ENCODE peak calls at places on chromosomes 4 and X, in nine cellular contexts. L is MV-4-11; C is mesendoderm; D is mesothelial cell of epicardium; X is stimulated activated CD4-positive, alpha-beta T cell treated with anti-CD3 and anti-CD28 coated beads, Interleukin-12 subunit alpha, Interleukin-12 subunit beta, amount 100 ng/mL, for 24 hours; S is GOT3; H is GF-D8; I is cardiac muscle cell; M is mucosa of descending colon. B is an unnamed sample.

GRCh38 chr4:139036885-139037284 is 21.3 kb downstream of the NOCT start:
- DNase-seq in X (no peak), M (no peak), S (no peak), C (no peak), H (no peak), I (no peak), D (no peak), L (no peak), B (no peak)

GRCh38 chr4:42280327-42281095 is 116.8 kb upstream of the SHISA3 start:
- DNase-seq in I (peak), M (no peak), S (no peak), D (no peak), X (peak), C (peak), L (peak), H (peak), B (peak)

GRCh38 chr4:89752932-89753598 is 83.9 kb downstream of the SNCA start:
- DNase-seq in C (peak), S (peak), L (no peak), X (no peak), H (no peak), I (no peak), M (no peak), D (no peak), B (no peak)

GRCh38 chr4:86338521-86338920 is 21.3 kb downstream of the MAPK10 start:
- DNase-seq in M (no peak), L (no peak), D (no peak), S (no peak), C (no peak), X (no peak), I (no peak), H (no peak), B (no peak)

GRCh38 chrX:118761950-118762725 is 34.7 kb downstream of the IL13RA1 start:
- DNase-seq in I (no peak), S (no peak), D (no peak), C (no peak), L (no peak), H (no peak), M (no peak), X (no peak), B (peak)

GRCh38 chr4:112231779-112232713 is at the start of gene AP1AR:
- DNase-seq in H (peak), I (peak), S (peak), L (peak), X (peak), D (peak), M (peak), C (peak), B (peak)

GRCh38 chrX:154365997-154366665 is 8.3 kb downstream of the FLNA start:
- DNase-seq in D (no peak), L (no peak), C (no peak), M (no peak), I (no peak), H (no peak), S (no peak), X (no peak), B (no peak)

GRCh38 chrX:101230636-101231035 is 11.1 kb downstream of the DRP2 start:
- DNase-seq in S (no peak), I (no peak), X (no peak), M (no peak), H (no peak), C (no peak), L (no peak), D (no peak), B (no peak)

GRCh38 chr4:2254665-2255500 is 7.0 kb downstream of the MXD4 start:
- DNase-seq in D (peak), M (peak), H (no peak), L (no peak), S (no peak), C (no peak), I (no peak), X (no peak), B (no peak)

GRCh38 chrX:156004256-156004655 is 6.8 kb downstream of the IL9R start:
- DNase-seq in H (no peak), M (no peak), I (no peak), S (no peak), D (no peak), X (no peak), L (no peak), C (no peak), B (no peak)

GRCh38 chr4:174086829-174087799 is 196.4 kb downstream of the FBXO8 start:
- DNase-seq in C (no peak), H (no peak), M (no peak), L (no peak), I (no peak), X (no peak), S (no peak), D (no peak), B (no peak)

GRCh38 chrX:139559383-139560042 is 29.0 kb downstream of the F9 start:
- DNase-seq in H (peak), C (peak), M (no peak), S (no peak), X (no peak), D (no peak), I (peak), L (peak), B (no peak)

GRCh38 chrX:114924846-114925245 is 92.6 kb downstream of the IL13RA2 start:
- DNase-seq in S (no peak), I (peak), C (peak), X (no peak), L (no peak), M (no peak), D (no peak), H (no peak), B (no peak)

GRCh38 chr4:184617611-184618196 is 31.5 kb downstream of the CASP3 start:
- DNase-seq in D (no peak), C (peak), M (no peak), S (no peak), H (no peak), X (no peak), L (no peak), I (no peak), B (no peak)

GRCh38 chrX:9352683-9353430 is 112.0 kb upstream of the TBL1X start:
- DNase-seq in M (no peak), X (no peak), C (no peak), D (no peak), S (peak), I (no peak), H (peak), L (peak), B (no peak)

GRCh38 chr4:26161030-26161824 is 159.6 kb upstream of the RBPJ start:
- DNase-seq in S (no peak), I (no peak), L (peak), X (no peak), C (peak), M (no peak), H (no peak), D (no peak), B (no peak)

GRCh38 chr4:24690436-24690835 is 104.9 kb upstream of the SOD3 start:
- DNase-seq in X (no peak), H (no peak), L (peak), S (no peak), I (no peak), C (peak), M (no peak), D (no peak), B (no peak)

GRCh38 chr4:169249214-169249973 is 21.4 kb downstream of the SH3RF1 start:
- DNase-seq in M (no peak), C (no peak), I (no peak), L (no peak), X (no peak), D (no peak), H (no peak), S (no peak), B (no peak)

GRCh38 chrX:74015379-74016019 is 288.5 kb upstream of the ZCCHC13 start:
- DNase-seq in H (peak), L (peak), D (peak), I (peak), S (peak), M (no peak), C (peak), X (peak), B (peak)

GRCh38 chr4:7780751-7781348 is 158.8 kb downstream of the AFAP1 start:
- DNase-seq in C (no peak), D (no peak), M (no peak), S (no peak), X (no peak), I (no peak), H (no peak), L (no peak), B (no peak)

GRCh38 chrX:133375558-133376340 is 39.5 kb downstream of the GPC4 start:
- DNase-seq in I (peak), S (no peak), H (no peak), D (peak), M (no peak), L (no peak), X (no peak), C (no peak), B (no peak)

GRCh38 chrX:39848900-39849299 is 248.9 kb downstream of the BCOR start:
- DNase-seq in D (no peak), H (no peak), I (no peak), X (no peak), C (no peak), L (no peak), M (no peak), S (no peak), B (no peak)

GRCh38 chrX:80876877-80877276 is 67.2 kb upstream of the BRWD3 start:
- DNase-seq in M (no peak), I (peak), D (no peak), H (no peak), L (peak), C (peak), S (no peak), X (no peak), B (peak)

GRCh38 chr4:83109480-83110221 is 4.9 kb downstream of the PLAC8 start:
- DNase-seq in I (peak), S (peak), L (no peak), C (peak), M (peak), X (peak), D (peak), H (no peak), B (peak)

GRCh38 chrX:1262369-1262768 is 6.2 kb upstream of the CSF2RA start:
- DNase-seq in M (peak), X (no peak), H (no peak), S (no peak), D (no peak), C (peak), I (no peak), L (no peak), B (no peak)